ENCODE peak calls at places on chromosomes 3 and 15, in seven cellular contexts. O, U, Y, P, I, R and S are unnamed samples.

GRCh38 chr3:132228923-132229322 is 88.3 kb upstream of the ACP3 start:
- DNase-seq in O (no peak), U (peak), Y (no peak), P (no peak), I (no peak), R (peak), S (no peak)

GRCh38 chr15:63372018-63372705 is 9.5 kb downstream of the CA12 start:
- DNase-seq in O (no peak), U (peak), Y (no peak), P (no peak), I (no peak), R (peak), S (no peak)

GRCh38 chr3:74643636-74644035 is 29.2 kb upstream of the CNTN3 start:
- DNase-seq in O (no peak), U (peak), Y (no peak), P (no peak), I (no peak), R (no peak), S (no peak)

GRCh38 chr15:87648278-87648677 is 608.3 kb downstream of the NTRK3 start:
- DNase-seq in O (no peak), U (peak), Y (no peak), P (no peak), I (no peak), R (no peak), S (no peak)

GRCh38 chr3:86578071-86578470 is 412.9 kb downstream of the VGLL3 start:
- DNase-seq in O (no peak), U (no peak), Y (no peak), P (no peak), I (no peak), R (peak), S (no peak)

GRCh38 chr15:91515188-91515754 is 338.2 kb upstream of the SLCO3A1 start:
- DNase-seq in O (no peak), U (peak), Y (no peak), P (no peak), I (no peak), R (peak), S (no peak)

GRCh38 chr3:185351371-185351770 is 11.6 kb upstream of the MAP3K13 start:
- DNase-seq in O (no peak), U (no peak), Y (no peak), P (no peak), I (no peak), R (no peak), S (no peak)

GRCh38 chr3:6047016-6047415 is 813.9 kb upstream of the GRM7 start:
- DNase-seq in O (no peak), U (no peak), Y (no peak), P (no peak), I (no peak), R (no peak), S (no peak)

GRCh38 chr3:129360224-129360623 is 68.2 kb downstream of the EFCAB12 start:
- DNase-seq in O (no peak), U (no peak), Y (no peak), P (no peak), I (no peak), R (no peak), S (no peak)

GRCh38 chr15:25331860-25332259 is 107.0 kb downstream of the UBE3A start:
- DNase-seq in O (no peak), U (no peak), Y (no peak), P (no peak), I (no peak), R (no peak), S (no peak)

GRCh38 chr3:51711352-51712019 is 4.6 kb downstream of the GRM2 start:
- DNase-seq in O (no peak), U (no peak), Y (no peak), P (no peak), I (peak), R (no peak), S (no peak)